ENCODE peak calls at places on chromosomes 5 and 9, in five cellular contexts. W is ovary, L is coronary artery, T is lower lobe of right lung, A is natural killer cell. R is an unnamed sample.

GRCh38 chr9:89178162-89179120 is at the start of gene SHC3:
- DNase-seq in W (no peak), T (no peak), L (no peak), A (no peak), R (no peak)

GRCh38 chr5:60372786-60373185 is 327.2 kb downstream of the DEPDC1B start:
- DNase-seq in W (no peak), A (no peak), T (no peak), L (no peak), R (no peak)

GRCh38 chr9:91207889-91208651 is 153.6 kb downstream of the AUH start:
- DNase-seq in T (no peak), L (no peak), A (no peak), W (no peak), R (no peak)

GRCh38 chr9:131101207-131101964 is 5.1 kb downstream of the AIF1L start:
- DNase-seq in A (no peak), T (no peak), W (no peak), L (no peak), R (no peak)

GRCh38 chr5:154312571-154312970 is 122.0 kb downstream of the GALNT10 start:
- DNase-seq in A (no peak), W (no peak), L (no peak), T (no peak), R (no peak)

GRCh38 chr5:151234476-151235238 is 10.8 kb upstream of the CCDC69 start:
- DNase-seq in T (peak), L (no peak), A (peak), W (peak), R (no peak)

GRCh38 chr9:136093995-136094881 is 851 bp downstream of the NACC2 start:
- DNase-seq in W (peak), A (peak), L (peak), T (peak), R (no peak)

GRCh38 chr9:130634191-130634768 is 30.1 kb upstream of the PRDM12 start:
- DNase-seq in L (no peak), W (no peak), A (no peak), T (no peak), R (no peak)

GRCh38 chr9:92455217-92455616 is 27.1 kb downstream of the ASPN start:
- DNase-seq in T (no peak), W (no peak), L (no peak), A (no peak), R (no peak)

GRCh38 chr9:79637180-79637925 is 65.6 kb downstream of the TLE4 start:
- DNase-seq in T (no peak), L (no peak), W (no peak), A (no peak), R (no peak)

GRCh38 chr5:150674376-150674821 is 13.3 kb downstream of the MYOZ3 start:
- DNase-seq in W (peak), A (no peak), T (no peak), L (no peak), R (no peak)

GRCh38 chr5:137233726-137234125 is 265.4 kb downstream of the SPOCK1 start:
- DNase-seq in W (no peak), L (no peak), A (no peak), T (no peak), R (no peak)

GRCh38 chr9:115391166-115391825 is 273.3 kb upstream of the TNC start:
- DNase-seq in T (no peak), W (no peak), A (no peak), L (no peak), R (no peak)

GRCh38 chr5:133754575-133755169 is 142.3 kb upstream of the FSTL4 start:
- DNase-seq in L (peak), T (no peak), A (no peak), W (no peak), R (peak)

GRCh38 chr5:98631311-98632054 is 142.0 kb upstream of the RGMB start:
- DNase-seq in W (no peak), T (no peak), A (no peak), L (no peak), R (no peak)

GRCh38 chr5:147208134-147208533 is 26.7 kb upstream of the STK32A start:
- DNase-seq in A (no peak), T (no peak), L (no peak), W (no peak), R (no peak)

GRCh38 chr5:140926903-140927573 is 939 bp downstream of the PCDHAC1 start:
- DNase-seq in W (no peak), L (no peak), T (peak), A (no peak), R (no peak)

GRCh38 chr5:140925806-140926205 is 293 bp upstream of the PCDHAC1 start:
- DNase-seq in T (no peak), A (no peak), L (no peak), W (no peak), R (no peak)

DNA sequence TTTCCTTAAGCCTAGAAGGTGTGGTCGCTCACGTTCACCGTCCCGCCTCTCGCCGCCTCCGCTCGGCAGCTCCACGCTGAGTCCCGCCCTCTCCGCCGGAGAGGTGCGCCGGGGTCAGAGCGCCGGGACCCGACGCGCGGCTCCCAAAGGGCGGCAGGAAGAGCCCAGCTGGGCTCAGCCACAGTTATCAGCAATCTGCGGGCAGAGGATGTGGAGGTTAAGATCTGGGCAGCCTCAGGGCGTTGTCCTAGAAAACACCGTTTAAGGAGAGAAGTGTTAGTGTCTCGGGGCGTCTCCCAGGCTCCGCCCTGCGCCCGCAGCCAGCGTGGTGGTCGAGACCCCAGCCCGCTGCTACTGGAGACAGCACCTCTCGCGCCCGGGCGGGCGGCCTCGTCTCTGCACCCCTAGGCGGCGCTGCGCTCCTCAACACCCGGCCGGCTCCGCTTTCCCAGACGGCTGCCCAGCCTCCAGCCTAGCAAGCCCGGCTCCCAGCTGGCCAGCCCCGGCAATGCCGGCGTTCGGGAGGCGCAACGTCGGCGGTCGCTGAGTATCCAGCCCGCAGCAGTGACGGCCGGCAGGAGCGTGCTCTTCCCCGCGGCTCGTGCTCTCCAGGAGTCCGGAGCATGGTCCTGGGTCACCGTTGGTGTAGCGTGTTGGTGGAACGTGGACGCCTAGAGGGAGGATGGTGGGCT is at the start of gene PCDHAC1:
- DNase-seq in A (no peak), W (peak), T (peak), L (peak), R (peak)
- TF ChIP-seq CTCF in A (no peak), W (peak), T (peak), L (peak), R (peak)

GRCh38 chr9:120714846-120715231 is 569 bp upstream of the MEGF9 start:
- DNase-seq in W (peak), A (no peak), L (peak), T (no peak), R (no peak)

GRCh38 chr9:120712539-120713031 is 1.7 kb downstream of the MEGF9 start:
- DNase-seq in L (no peak), W (no peak), T (no peak), A (no peak), R (no peak)

GRCh38 chr9:120711841-120712538 is 2.3 kb downstream of the MEGF9 start:
- DNase-seq in L (no peak), W (no peak), A (no peak), T (no peak), R (no peak)

GRCh38 chr9:120714088-120714845 is at the start of gene MEGF9:
- DNase-seq in T (peak), A (peak), W (peak), L (peak), R (peak)

GRCh38 chr9:120713257-120714087 is 798 bp downstream of the MEGF9 start:
- DNase-seq in A (no peak), W (peak), T (peak), L (peak), R (no peak)
- TF ChIP-seq CTCF in A (no peak), W (no peak), T (no peak), L (no peak), R (peak)

GRCh38 chr9:73916016-73916673 is 581.0 kb upstream of the RORB start:
- DNase-seq in T (no peak), A (no peak), L (no peak), W (no peak), R (no peak)
- TF ChIP-seq CTCF in T (no peak), A (peak), L (no peak), W (no peak), R (peak)

DNA sequence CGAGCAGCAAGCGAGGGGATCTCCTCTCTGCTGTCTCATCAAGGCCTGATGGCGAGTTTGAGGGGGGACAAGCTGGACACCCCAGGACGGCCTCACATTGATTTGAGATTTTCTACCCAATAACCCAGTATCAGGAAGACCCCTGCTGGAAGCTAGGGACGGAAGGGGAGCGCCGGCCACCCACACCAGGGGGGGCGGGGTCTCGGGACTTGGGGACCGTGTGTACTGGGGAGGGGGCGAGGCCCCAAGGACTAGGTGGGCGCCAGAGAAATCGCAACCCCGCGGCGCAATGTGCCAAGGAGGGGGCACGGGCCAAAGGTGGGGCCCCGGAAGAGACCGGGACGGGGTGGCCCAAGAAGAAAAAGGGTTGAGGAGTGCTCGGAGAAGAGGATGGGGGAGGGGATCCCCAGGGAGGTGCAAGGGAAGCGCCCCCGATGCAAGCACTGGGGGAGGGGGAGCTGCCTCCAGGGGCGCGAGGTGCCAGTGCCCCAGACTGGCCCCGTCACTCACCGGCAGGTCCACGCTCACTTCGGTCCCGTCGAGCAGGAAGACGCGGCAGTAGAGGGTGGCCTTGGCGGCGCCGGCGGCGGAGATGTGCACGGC is 1.1 kb downstream of the EPB41L4B start:
- DNase-seq in W (peak), A (no peak), L (no peak), T (peak), R (peak)
- TF ChIP-seq CTCF in W (no peak), A (no peak), L (no peak), T (no peak), R (no peak)

GRCh38 chr5:107359916-107360234 is 310.9 kb downstream of the EFNA5 start:
- DNase-seq in W (no peak), L (no peak), A (no peak), T (no peak), R (no peak)
- TF ChIP-seq CTCF in W (no peak), L (no peak), A (no peak), T (no peak), R (no peak)

DNA sequence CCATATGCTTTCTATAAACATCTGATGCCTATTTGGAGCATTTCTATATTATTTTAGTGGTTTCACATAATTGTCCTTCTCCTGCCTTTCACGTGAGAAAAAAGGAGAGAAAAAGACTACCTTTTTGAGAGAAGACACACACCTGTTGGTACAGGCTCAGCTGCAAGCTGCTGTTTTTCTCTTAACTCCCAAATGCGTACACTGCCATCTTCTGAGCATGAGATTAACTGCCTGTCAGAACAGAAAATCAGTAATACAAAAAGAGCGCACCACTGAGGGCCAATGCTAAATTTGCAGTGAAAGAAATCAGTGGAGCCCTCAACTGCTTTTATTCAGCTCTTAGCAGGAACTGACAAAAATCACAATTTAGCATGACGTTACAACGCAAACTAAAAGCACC is 54.9 kb downstream of the WDR41 start:
- DNase-seq in T (no peak), W (no peak), A (no peak), L (no peak), R (no peak)
- TF ChIP-seq CTCF in T (peak), W (no peak), A (no peak), L (no peak), R (peak)

R was measured in type B pancreatic cell.